ENCODE peak calls at places on chromosome 10, in four cellular contexts. L is HepG2, T is K562, V is GM12878. E is an unnamed sample.

GRCh38 chr10:32939296-32940111 is 18.5 kb downstream of the ITGB1 start:
- DNase-seq in L (no peak), T (no peak), V (no peak), E (no peak)

GRCh38 chr10:131899695-131900349 is 986 bp upstream of the PPP2R2D start:
- DNase-seq in L (no peak), V (no peak), T (no peak), E (no peak)

GRCh38 chr10:27108165-27108564 is 7.9 kb upstream of the ANKRD26 start:
- DNase-seq in L (no peak), T (no peak), V (no peak), E (no peak)

GRCh38 chr10:26802527-26802926 is 58.2 kb downstream of the ABI1 start:
- DNase-seq in V (no peak), T (no peak), L (no peak), E (no peak)

GRCh38 chr10:58239561-58240169 is 28.0 kb downstream of the IPMK start:
- DNase-seq in V (no peak), T (no peak), L (no peak), E (no peak)

GRCh38 chr10:45532501-45532900 is 140.1 kb downstream of the ZFAND4 start:
- DNase-seq in L (no peak), T (no peak), V (no peak), E (no peak)

GRCh38 chr10:33034931-33035330 is 76.9 kb upstream of the ITGB1 start:
- DNase-seq in V (no peak), T (no peak), L (no peak), E (no peak)

GRCh38 chr10:44882146-44882720 is 28.9 kb upstream of the TMEM72 start:
- DNase-seq in T (no peak), L (no peak), V (no peak), E (no peak)

GRCh38 chr10:12435348-12435747 is 86.0 kb downstream of the CAMK1D start:
- DNase-seq in V (no peak), L (no peak), T (no peak), E (no peak)

GRCh38 chr10:9198611-9199010 is 1144.1 kb downstream of the GATA3 start:
- DNase-seq in L (no peak), T (no peak), V (no peak), E (no peak)

GRCh38 chr10:120727001-120727400 is 124.2 kb upstream of the WDR11 start:
- DNase-seq in L (no peak), V (no peak), T (no peak), E (no peak)
- TF ChIP-seq POLR2AphosphoS2 in L (no peak), V (no peak), T (no peak), E (no peak)

DNA sequence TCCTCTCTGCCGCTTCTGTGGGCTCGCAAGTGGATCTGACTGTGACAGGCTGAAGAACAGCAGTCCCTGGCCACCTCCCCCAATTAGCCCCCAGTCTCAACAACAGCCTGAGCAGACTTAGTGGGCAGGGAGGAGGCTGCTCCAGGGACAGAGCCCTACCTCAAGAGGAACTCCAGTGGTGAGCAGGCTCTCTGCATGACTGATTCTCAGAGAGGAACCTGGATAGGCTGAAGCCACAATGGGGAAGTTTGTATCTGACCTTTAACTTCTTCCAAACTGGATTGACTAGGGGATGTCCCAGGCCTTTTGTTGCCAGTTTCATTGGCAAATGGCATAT is 93.0 kb downstream of the ARHGAP22 start:
- DNase-seq in L (no peak), V (no peak), T (no peak), E (no peak)
- TF ChIP-seq CHD2 in L (no peak), V (no peak), T (no peak), E (no peak)

GRCh38 chr10:129788211-129788610 is 175.9 kb downstream of the EBF3 start:
- DNase-seq in T (no peak), V (no peak), L (no peak), E (no peak)
- TF ChIP-seq POLR2AphosphoS2 in T (no peak), V (no peak), L (no peak), E (no peak)

GRCh38 chr10:13847201-13847631 is 260.5 kb downstream of the PRPF18 start:
- DNase-seq in T (no peak), L (no peak), V (no peak), E (no peak)

GRCh38 chr10:13845897-13846296 is 259.1 kb downstream of the PRPF18 start:
- DNase-seq in T (no peak), L (no peak), V (no peak), E (no peak)

GRCh38 chr10:13848530-13849425 is 262.0 kb downstream of the PRPF18 start:
- DNase-seq in L (no peak), T (no peak), V (no peak), E (no peak)

GRCh38 chr10:13842119-13842518 is 255.4 kb downstream of the PRPF18 start:
- DNase-seq in V (no peak), T (no peak), L (no peak), E (no peak)

GRCh38 chr10:13844651-13845050 is 257.9 kb downstream of the PRPF18 start:
- DNase-seq in T (no peak), V (no peak), L (no peak), E (no peak)
- TF ChIP-seq CHD2 in T (no peak), V (no peak), L (no peak), E (no peak)

GRCh38 chr10:28912017-28912783 is 234.9 kb downstream of the BAMBI start:
- DNase-seq in T (no peak), V (no peak), L (no peak), E (no peak)
- TF ChIP-seq POLR2AphosphoS2 in T (no peak), V (no peak), L (no peak), E (no peak)

GRCh38 chr10:93749218-93749799 is 8.4 kb upstream of the LGI1 start:
- DNase-seq in L (no peak), T (no peak), V (no peak), E (no peak)
- TF ChIP-seq CHD2 in L (no peak), T (no peak), V (no peak), E (no peak)

GRCh38 chr10:14758994-14759664 is 15.6 kb downstream of the FAM107B start:
- DNase-seq in V (no peak), L (no peak), T (no peak), E (no peak)
- TF ChIP-seq POLR2AphosphoS2 in V (no peak), L (no peak), T (no peak), E (no peak)

GRCh38 chr10:60524541-60524940 is 134.9 kb upstream of the ANK3 start:
- DNase-seq in L (no peak), V (no peak), T (no peak), E (no peak)

GRCh38 chr10:60518745-60519144 is 129.1 kb upstream of the ANK3 start:
- DNase-seq in T (no peak), L (no peak), V (no peak), E (no peak)

GRCh38 chr10:60526024-60526585 is 136.4 kb upstream of the ANK3 start:
- DNase-seq in T (no peak), L (no peak), V (no peak), E (no peak)

GRCh38 chr10:60521974-60522405 is 132.3 kb upstream of the ANK3 start:
- DNase-seq in L (no peak), V (no peak), T (no peak), E (no peak)

GRCh38 chr10:60522617-60523016 is 132.9 kb upstream of the ANK3 start:
- DNase-seq in V (no peak), T (no peak), L (no peak), E (no peak)
- TF ChIP-seq CHD2 in V (no peak), T (no peak), L (no peak), E (no peak)

E was measured in A549.